ENCODE peak calls at places on chromosome 13, in four cellular contexts. Y is fibroblast of the aortic adventitia; O is AG08396; P is stimulated activated CD4-positive, alpha-beta T cell treated with anti-CD3 and anti-CD28 coated beads, Interleukin-15, amount 100 ng/mL, for 1 hour. K is an unnamed sample.

GRCh38 chr13:26881154-26881553 is 120.6 kb upstream of the GPR12 start:
- DNase-seq in Y (peak), O (no peak), P (no peak), K (peak)

GRCh38 chr13:46804391-46804815 is 7.4 kb upstream of the ESD start:
- DNase-seq in Y (peak), O (peak), P (no peak), K (peak)

GRCh38 chr13:97058417-97058816 is 64.1 kb upstream of the OXGR1 start:
- DNase-seq in Y (no peak), O (no peak), P (no peak), K (no peak)

GRCh38 chr13:66205807-66206206 is 1024.3 kb downstream of the PCDH9 start:
- DNase-seq in Y (peak), O (no peak), P (no peak), K (no peak)

GRCh38 chr13:46211116-46211515 is 612 bp upstream of the LRRC63 start:
- DNase-seq in Y (peak), O (no peak), P (no peak), K (no peak)

GRCh38 chr13:109904218-109904617 is 117.8 kb upstream of the IRS2 start:
- DNase-seq in Y (no peak), O (no peak), P (no peak), K (no peak)

GRCh38 chr13:113187263-113187669 is 21.2 kb downstream of the PCID2 start:
- DNase-seq in Y (peak), O (peak), P (peak), K (peak)

GRCh38 chr13:113298001-113298945 is 1.2 kb downstream of the LAMP1 start:
- DNase-seq in Y (peak), O (no peak), P (no peak), K (no peak)

GRCh38 chr13:48158290-48158689 is 63.4 kb upstream of the MED4 start:
- DNase-seq in Y (no peak), O (no peak), P (no peak), K (no peak)

GRCh38 chr13:46580362-46580839 is 27.4 kb downstream of the LRCH1 start:
- DNase-seq in Y (no peak), O (no peak), P (no peak), K (no peak)

GRCh38 chr13:109088101-109088500 is 458.7 kb downstream of the MYO16 start:
- DNase-seq in Y (no peak), O (no peak), P (no peak), K (no peak)

GRCh38 chr13:67416047-67416925 is 186.2 kb upstream of the PCDH9 start:
- DNase-seq in Y (peak), O (peak), P (no peak), K (peak)

GRCh38 chr13:75226755-75227435 is 255.1 kb downstream of the TBC1D4 start:
- DNase-seq in Y (peak), O (peak), P (no peak), K (peak)

GRCh38 chr13:42547615-42548014 is 26.3 kb upstream of the TNFSF11 start:
- DNase-seq in Y (no peak), O (no peak), P (no peak), K (no peak)

GRCh38 chr13:26962671-26963070 is 202.1 kb upstream of the GPR12 start:
- DNase-seq in Y (no peak), O (no peak), P (no peak), K (no peak)

GRCh38 chr13:27290715-27291114 is 20.1 kb downstream of the RASL11A start:
- DNase-seq in Y (no peak), O (no peak), P (no peak), K (no peak)

GRCh38 chr13:104008571-104009435 is 942.6 kb upstream of the SLC10A2 start:
- DNase-seq in Y (peak), O (no peak), P (no peak), K (no peak)

GRCh38 chr13:97430296-97430695 is 3.7 kb upstream of the RAP2A start:
- DNase-seq in Y (no peak), O (no peak), P (no peak), K (no peak)

GRCh38 chr13:48265217-48265815 is 32.3 kb downstream of the ITM2B start:
- DNase-seq in Y (no peak), O (no peak), P (no peak), K (no peak)

GRCh38 chr13:53075356-53076041 is 46.9 kb downstream of the OLFM4 start:
- DNase-seq in Y (no peak), O (no peak), P (no peak), K (no peak)

GRCh38 chr13:110713981-110714797 is 689 bp downstream of the ING1 start:
- DNase-seq in Y (peak), O (no peak), P (peak), K (peak)

GRCh38 chr13:30581582-30581981 is 36.1 kb upstream of the USPL1 start:
- DNase-seq in Y (peak), O (no peak), P (no peak), K (no peak)

K was measured in H54.